ENCODE peak calls at places on chromosome 13, in seven cellular contexts. T is right lobe of liver, D is dorsolateral prefrontal cortex, P is stomach, W is mesothelial cell of epicardium, C is lower leg skin, B is kidney. O is an unnamed sample.

GRCh38 chr13:40780822-40781401 is 8.5 kb upstream of the SLC25A15 start:
- DNase-seq in T (no peak), D (no peak), P (no peak), W (no peak), C (no peak), B (no peak), O (no peak)

GRCh38 chr13:86741762-86742285 is 929.3 kb upstream of the SLITRK5 start:
- DNase-seq in T (no peak), D (no peak), P (no peak), W (no peak), C (no peak), B (no peak), O (no peak)

GRCh38 chr13:93476175-93476574 is 249.6 kb downstream of the GPC6 start:
- DNase-seq in T (no peak), D (no peak), P (no peak), W (no peak), C (no peak), B (no peak), O (no peak)

GRCh38 chr13:95124959-95125358 is 176.3 kb downstream of the ABCC4 start:
- DNase-seq in T (no peak), D (no peak), P (no peak), W (no peak), C (no peak), B (no peak), O (no peak)

GRCh38 chr13:21674271-21675009 is 3.6 kb downstream of the FGF9 start:
- DNase-seq in T (peak), D (no peak), P (no peak), W (no peak), C (no peak), B (peak), O (peak)

GRCh38 chr13:84684804-84685203 is 802.5 kb upstream of the SLITRK1 start:
- DNase-seq in T (no peak), D (no peak), P (no peak), W (no peak), C (no peak), B (no peak), O (no peak)

GRCh38 chr13:111288276-111288675 is 32.2 kb upstream of the TEX29 start:
- DNase-seq in T (no peak), D (no peak), P (no peak), W (no peak), C (no peak), B (no peak), O (no peak)

GRCh38 chr13:52450012-52450792 is at the start of gene VPS36:
- DNase-seq in T (peak), D (peak), P (peak), W (peak), C (peak), B (peak), O (peak)

GRCh38 chr13:113460064-113460555 is 6.8 kb upstream of the ADPRHL1 start:
- DNase-seq in T (no peak), D (no peak), P (no peak), W (no peak), C (no peak), B (no peak), O (no peak)

DNA sequence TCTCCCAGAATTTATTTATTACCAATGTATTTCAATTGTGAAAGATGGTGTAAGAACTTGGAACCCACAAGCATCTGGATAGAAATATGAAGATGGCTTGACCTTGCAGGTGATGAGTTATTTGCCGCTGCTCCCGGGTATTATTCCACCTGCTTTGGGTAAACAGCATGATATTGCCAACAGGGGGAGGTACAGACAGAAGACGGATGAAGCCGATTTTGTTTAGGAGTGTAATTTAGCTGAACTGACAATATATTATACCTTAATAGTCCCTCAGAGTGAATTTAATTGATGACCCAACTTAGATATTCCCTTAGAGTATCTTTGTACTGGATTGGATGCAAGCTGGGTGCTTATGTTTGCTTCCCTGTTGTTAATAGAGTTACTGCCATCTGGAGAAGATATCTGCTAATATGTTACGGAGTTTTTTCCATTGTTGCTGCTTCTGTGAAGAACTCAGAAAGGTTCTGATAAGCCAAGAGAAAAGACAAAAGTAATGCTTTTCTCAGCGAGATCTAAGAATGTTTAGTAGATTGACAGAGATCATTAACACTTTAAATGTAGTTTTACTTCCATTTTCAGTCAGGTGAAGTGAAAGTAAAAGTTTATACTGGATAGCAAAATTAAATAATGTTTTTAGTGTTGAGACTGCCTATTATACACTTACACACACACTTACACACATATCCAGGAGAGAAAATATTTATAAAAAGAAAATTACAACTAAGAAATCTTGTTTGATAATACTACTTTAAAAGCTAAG is 2220.8 kb upstream of the PCDH20 start:
- DNase-seq in T (no peak), D (no peak), P (no peak), W (no peak), C (no peak), B (no peak), O (no peak)
- TF ChIP-seq CTCF in T (peak), D (no peak), P (no peak), W (no peak), C (no peak), B (peak), O (no peak)

DNA sequence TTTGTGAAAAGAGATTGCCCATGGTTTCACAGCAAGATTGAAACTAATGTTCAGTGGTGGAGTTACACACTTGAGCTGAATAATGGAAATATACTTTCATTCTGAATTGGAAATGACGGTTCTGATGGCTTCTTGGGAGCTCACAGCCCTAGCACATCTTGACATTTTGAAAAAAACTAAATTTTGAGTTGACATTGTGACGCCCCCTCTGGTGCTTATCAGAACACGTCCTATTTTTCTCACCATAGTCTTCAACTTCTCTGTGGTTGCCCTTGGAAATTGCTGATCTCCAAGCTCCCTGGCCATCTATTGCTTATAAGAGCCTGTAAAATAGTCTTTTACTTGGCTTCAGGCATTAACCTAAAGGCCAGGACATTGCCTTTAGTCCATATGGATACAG is 202.1 kb downstream of the OXGR1 start:
- DNase-seq in T (no peak), D (no peak), P (no peak), W (no peak), C (no peak), B (no peak), O (no peak)
- TF ChIP-seq CTCF in T (no peak), D (no peak), P (no peak), W (peak), C (no peak), B (no peak), O (no peak)

GRCh38 chr13:109123971-109124370 is 494.6 kb downstream of the MYO16 start:
- DNase-seq in T (no peak), D (no peak), P (no peak), W (no peak), C (no peak), B (no peak), O (no peak)
- TF ChIP-seq CTCF in T (no peak), D (no peak), P (no peak), W (no peak), C (no peak), B (no peak), O (no peak)

GRCh38 chr13:36436811-36437210 is 4.5 kb downstream of the CCNA1 start:
- DNase-seq in T (no peak), D (no peak), P (no peak), W (no peak), C (no peak), B (no peak), O (no peak)

DNA sequence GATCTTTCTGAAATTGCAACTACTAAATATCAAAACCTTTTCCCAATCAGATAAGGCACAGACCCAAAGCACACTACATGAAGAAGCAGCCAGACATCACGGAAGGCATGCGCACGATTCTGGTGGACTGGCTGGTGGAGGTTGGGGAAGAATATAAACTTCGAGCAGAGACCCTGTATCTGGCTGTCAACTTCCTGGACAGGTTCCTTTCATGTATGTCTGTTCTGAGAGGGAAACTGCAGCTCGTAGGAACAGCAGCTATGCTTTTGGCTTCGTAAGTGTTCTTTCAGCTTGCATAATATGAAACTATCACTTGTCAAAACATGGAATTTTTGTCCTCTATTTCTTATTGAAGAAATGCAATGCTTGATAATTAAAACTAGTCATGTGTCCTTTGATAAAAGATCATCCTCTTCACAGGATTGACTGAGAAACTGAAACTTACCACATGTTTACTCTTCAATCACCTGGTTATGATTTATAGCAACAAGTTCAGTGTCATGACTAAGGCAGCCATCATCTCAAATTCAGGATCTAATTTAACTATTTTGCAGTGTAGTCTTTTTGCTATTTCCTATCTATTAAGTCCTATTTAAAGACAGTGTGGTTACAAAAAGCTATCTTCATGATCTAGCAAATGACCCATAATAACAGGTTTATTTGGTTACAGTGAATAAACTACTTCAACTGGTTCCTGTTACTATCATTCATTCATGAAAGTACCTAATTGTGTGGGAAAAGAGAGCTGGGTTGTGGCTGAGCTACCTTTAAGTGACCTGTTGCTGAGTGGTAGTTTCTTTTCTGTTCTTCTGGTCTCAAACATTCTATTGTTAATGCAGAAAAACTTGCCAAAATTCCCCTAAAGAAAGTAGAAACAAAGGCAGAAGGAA is 6.5 kb downstream of the CCNA1 start:
- DNase-seq in T (no peak), D (no peak), P (no peak), W (no peak), C (no peak), B (no peak), O (no peak)
- TF ChIP-seq CTCF in T (no peak), D (no peak), P (no peak), W (no peak), C (no peak), B (no peak), O (no peak)

GRCh38 chr13:49560270-49561063 is 24.9 kb downstream of the RCBTB1 start:
- DNase-seq in T (peak), D (no peak), P (peak), W (no peak), C (no peak), B (no peak), O (no peak)
- TF ChIP-seq CTCF in T (peak), D (peak), P (no peak), W (no peak), C (no peak), B (peak), O (no peak)

GRCh38 chr13:32010137-32010536 is 21.4 kb upstream of the FRY start:
- DNase-seq in T (no peak), D (no peak), P (no peak), W (no peak), C (no peak), B (no peak), O (no peak)

GRCh38 chr13:32007494-32007893 is 24.1 kb upstream of the FRY start:
- DNase-seq in T (no peak), D (no peak), P (no peak), W (no peak), C (no peak), B (no peak), O (no peak)

GRCh38 chr13:32009362-32009761 is 22.2 kb upstream of the FRY start:
- DNase-seq in T (no peak), D (no peak), P (no peak), W (no peak), C (no peak), B (no peak), O (no peak)

GRCh38 chr13:32011971-32012370 is 19.6 kb upstream of the FRY start:
- DNase-seq in T (no peak), D (no peak), P (no peak), W (no peak), C (no peak), B (no peak), O (no peak)

GRCh38 chr13:32008518-32009175 is 22.9 kb upstream of the FRY start:
- DNase-seq in T (no peak), D (no peak), P (no peak), W (no peak), C (no peak), B (no peak), O (no peak)
- TF ChIP-seq CTCF in T (no peak), D (no peak), P (no peak), W (no peak), C (no peak), B (no peak), O (no peak)

GRCh38 chr13:76822691-76823267 is 63.4 kb downstream of the KCTD12 start:
- DNase-seq in T (no peak), D (no peak), P (no peak), W (no peak), C (no peak), B (no peak), O (peak)
- TF ChIP-seq CTCF in T (peak), D (no peak), P (no peak), W (no peak), C (no peak), B (peak), O (no peak)

GRCh38 chr13:30454991-30455390 is 10.7 kb downstream of the HMGB1 start:
- DNase-seq in T (no peak), D (no peak), P (no peak), W (no peak), C (no peak), B (no peak), O (no peak)

GRCh38 chr13:30450066-30450465 is 15.7 kb downstream of the HMGB1 start:
- DNase-seq in T (no peak), D (no peak), P (no peak), W (no peak), C (no peak), B (no peak), O (no peak)

GRCh38 chr13:30456290-30456689 is 9.4 kb downstream of the HMGB1 start:
- DNase-seq in T (no peak), D (no peak), P (no peak), W (no peak), C (no peak), B (no peak), O (no peak)

GRCh38 chr13:30457306-30457891 is 8.3 kb downstream of the HMGB1 start:
- DNase-seq in T (no peak), D (no peak), P (no peak), W (no peak), C (no peak), B (no peak), O (no peak)

DNA sequence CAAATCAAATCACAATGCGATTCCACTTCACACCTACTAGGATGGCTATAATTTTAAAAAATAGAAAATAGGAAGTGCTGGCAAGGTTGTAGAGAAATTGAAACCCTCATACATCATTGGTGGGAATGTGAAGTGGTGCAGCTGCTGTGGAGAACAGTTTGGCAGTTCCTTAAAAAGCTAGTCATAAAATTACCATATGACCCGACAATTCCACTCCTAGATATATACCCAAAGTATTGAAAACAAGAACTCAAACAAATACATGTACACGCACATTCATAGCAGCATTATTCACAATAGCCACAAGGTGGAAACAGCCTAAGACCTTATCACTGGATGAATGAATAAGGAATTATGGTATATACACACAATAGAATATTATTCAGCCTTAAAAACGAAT is 12.0 kb downstream of the HMGB1 start:
- DNase-seq in T (no peak), D (no peak), P (no peak), W (no peak), C (no peak), B (no peak), O (no peak)
- TF ChIP-seq CTCF in T (no peak), D (no peak), P (no peak), W (no peak), C (no peak), B (no peak), O (no peak)